ENCODE peak calls at places on chromosomes 16 and 17, in six cellular contexts. F is uterus; Q is effector memory CD8-positive, alpha-beta T cell; I is Calu3; A is neural progenitor cell; K is fibroblast of gingiva. M is an unnamed sample.

GRCh38 chr16:67571464-67571863 is 9.1 kb downstream of the CTCF start:
- DNase-seq in F (no peak), Q (no peak), I (no peak), A (no peak), K (no peak), M (no peak)

GRCh38 chr17:5583426-5584382 is 605 bp downstream of the NLRP1 start:
- DNase-seq in F (peak), Q (no peak), I (no peak), A (no peak), K (peak), M (no peak)

GRCh38 chr16:68744744-68745280 is 7.7 kb downstream of the CDH1 start:
- DNase-seq in F (no peak), Q (no peak), I (peak), A (no peak), K (no peak), M (no peak)

GRCh38 chr16:48378836-48379235 is 6.4 kb downstream of the SIAH1 start:
- DNase-seq in F (no peak), Q (no peak), I (no peak), A (no peak), K (no peak), M (no peak)

GRCh38 chr16:72561-73537 is at the start of gene RHBDF1:
- DNase-seq in F (peak), Q (no peak), I (peak), A (peak), K (peak), M (peak)

GRCh38 chr17:66426397-66427033 is 124.1 kb downstream of the PRKCA start:
- DNase-seq in F (no peak), Q (peak), I (peak), A (no peak), K (no peak), M (peak)

GRCh38 chr16:68719993-68720489 is 17.1 kb upstream of the CDH1 start:
- DNase-seq in F (no peak), Q (no peak), I (no peak), A (no peak), K (no peak), M (peak)

GRCh38 chr16:66717112-66717675 is 20.7 kb upstream of the CMTM4 start:
- DNase-seq in F (no peak), Q (no peak), I (no peak), A (peak), K (peak), M (peak)

GRCh38 chr17:74759243-74759801 is 10.9 kb downstream of the NHERF1 start:
- DNase-seq in F (no peak), Q (peak), I (peak), A (no peak), K (no peak), M (peak)

GRCh38 chr16:85151603-85152413 is 39.5 kb upstream of the CIBAR2 start:
- DNase-seq in F (peak), Q (no peak), I (peak), A (no peak), K (peak), M (peak)

GRCh38 chr16:19583665-19584300 is 28.3 kb downstream of the VPS35L start:
- DNase-seq in F (no peak), Q (peak), I (peak), A (peak), K (peak), M (peak)

GRCh38 chr17:8018436-8018835 is 16.0 kb downstream of the GUCY2D start:
- DNase-seq in F (no peak), Q (no peak), I (no peak), A (no peak), K (no peak), M (no peak)

GRCh38 chr17:67434061-67434525 is 57.0 kb downstream of the PITPNC1 start:
- DNase-seq in F (no peak), Q (peak), I (no peak), A (no peak), K (no peak), M (peak)

GRCh38 chr17:48055531-48056245 is 7.5 kb downstream of the NFE2L1 start:
- DNase-seq in F (no peak), Q (no peak), I (peak), A (peak), K (peak), M (peak)

GRCh38 chr16:69924777-69925191 is 26.4 kb upstream of the CLEC18A start:
- DNase-seq in F (peak), Q (no peak), I (no peak), A (no peak), K (peak), M (no peak)